ENCODE peak calls at places on chromosomes 11 and 22, in nine cellular contexts. N is AG09309; E is NCI-H460; K is cardiac septum; T is right lobe of liver; W is SK-N-DZ; S is OCI-M1; D is fibroblast of mammary gland; C is stimulated activated naive CD8-positive, alpha-beta T cell treated with anti-CD3 and anti-CD28 coated beads, Interleukin-15, Interleukin-2, amounts not matched to agents 100 U/mL and 50 U/mL, for 24 hours. U is an unnamed sample.

GRCh38 chr11:64266339-64266738 is 15.0 kb downstream of the PLCB3 start:
- DNase-seq in C (no peak), W (no peak), E (no peak), N (no peak), D (peak), T (no peak), K (no peak), S (no peak), U (no peak)

GRCh38 chr11:69471329-69472052 is 10.0 kb upstream of the LINC01488 start:
- DNase-seq in K (no peak), C (no peak), W (no peak), S (no peak), E (no peak), N (no peak), D (peak), T (no peak), U (no peak)

GRCh38 chr11:131811380-131811779 is 441.0 kb downstream of the NTM start:
- DNase-seq in T (no peak), D (no peak), C (no peak), K (no peak), E (no peak), S (no peak), W (no peak), N (no peak), U (no peak)

GRCh38 chr22:26585104-26585790 is 4.7 kb downstream of the TPST2 start:
- DNase-seq in E (no peak), K (peak), N (peak), D (peak), W (no peak), C (peak), S (peak), T (peak), U (no peak)

GRCh38 chr11:44326615-44327475 is 16.9 kb upstream of the ALX4 start:
- DNase-seq in E (no peak), T (no peak), S (peak), W (no peak), D (peak), N (no peak), K (peak), C (no peak), U (no peak)

GRCh38 chr11:107731911-107732310 is 20.1 kb upstream of the SLN start:
- DNase-seq in W (peak), T (no peak), E (no peak), K (no peak), C (no peak), S (no peak), N (no peak), D (peak), U (no peak)

GRCh38 chr11:59556883-59557205 is 45.5 kb downstream of the OR4D9 start:
- DNase-seq in W (peak), K (no peak), D (peak), C (no peak), E (no peak), N (no peak), S (peak), T (no peak), U (no peak)

GRCh38 chr11:91972665-91973266 is 251.9 kb upstream of the FAT3 start:
- DNase-seq in E (no peak), K (no peak), S (no peak), W (no peak), C (no peak), T (peak), D (no peak), N (no peak), U (no peak)

GRCh38 chr11:35039076-35039475 is 99.9 kb upstream of the CD44 start:
- DNase-seq in K (no peak), S (no peak), D (peak), W (no peak), C (no peak), N (no peak), E (no peak), T (no peak), U (no peak)

GRCh38 chr11:76147106-76147735 is 59.1 kb downstream of the WNT11 start:
- DNase-seq in D (no peak), S (no peak), N (no peak), K (no peak), T (no peak), C (no peak), W (no peak), E (no peak), U (no peak)

GRCh38 chr11:94128746-94129504 is at the start of gene PANX1:
- DNase-seq in C (peak), D (peak), E (peak), W (peak), N (no peak), T (peak), S (peak), K (peak), U (peak)

GRCh38 chr22:34972498-34972897 is 93.5 kb upstream of the ISX start:
- DNase-seq in E (no peak), T (no peak), C (no peak), K (no peak), N (no peak), W (no peak), S (no peak), D (no peak), U (no peak)

GRCh38 chr11:60872124-60872951 is 5.0 kb downstream of the ZP1 start:
- DNase-seq in W (no peak), S (peak), D (peak), K (no peak), T (peak), N (no peak), E (no peak), C (no peak), U (no peak)

GRCh38 chr11:103433380-103433779 is 324.2 kb downstream of the DYNC2H1 start:
- DNase-seq in K (no peak), E (peak), N (peak), D (peak), T (no peak), C (no peak), S (peak), W (no peak), U (no peak)

GRCh38 chr11:45737056-45737455 is 67.9 kb upstream of the SLC35C1 start:
- DNase-seq in T (no peak), C (no peak), N (peak), K (no peak), E (no peak), D (peak), S (no peak), W (no peak), U (no peak)

GRCh38 chr22:32144875-32145274 is 14.2 kb downstream of the C22orf42 start:
- DNase-seq in T (no peak), D (no peak), E (no peak), S (peak), W (no peak), N (no peak), K (no peak), C (no peak), U (no peak)

GRCh38 chr11:58928691-58929090 is 10.6 kb upstream of the GLYATL1 start:
- DNase-seq in D (no peak), S (no peak), K (no peak), T (no peak), W (no peak), E (no peak), N (no peak), C (no peak), U (no peak)

GRCh38 chr11:66543263-66544107 is 2.4 kb downstream of the ZDHHC24 start:
- DNase-seq in S (no peak), D (peak), W (peak), E (no peak), K (no peak), T (no peak), C (peak), N (no peak), U (peak)

GRCh38 chr22:30204742-30205111 is 41.8 kb downstream of the LIF start:
- DNase-seq in D (peak), N (peak), T (no peak), C (no peak), S (no peak), W (no peak), K (no peak), E (no peak), U (no peak)

GRCh38 chr11:74347381-74347780 is 35.9 kb upstream of the P4HA3 start:
- DNase-seq in D (peak), C (no peak), N (no peak), E (no peak), T (no peak), S (no peak), K (no peak), W (no peak), U (no peak)

GRCh38 chr11:131839326-131839725 is 468.9 kb downstream of the NTM start:
- DNase-seq in C (no peak), D (no peak), T (no peak), W (no peak), N (no peak), K (no peak), E (no peak), S (no peak), U (no peak)

GRCh38 chr11:123217897-123218296 is 22.8 kb upstream of the CLMP start:
- DNase-seq in W (no peak), D (no peak), N (no peak), C (no peak), T (no peak), S (no peak), E (peak), K (no peak), U (no peak)

GRCh38 chr22:46854125-46854870 is 91.8 kb downstream of the TBC1D22A start:
- DNase-seq in T (no peak), D (no peak), S (peak), K (no peak), C (no peak), E (no peak), N (no peak), W (no peak), U (no peak)

GRCh38 chr11:135015966-135016365 is 603.9 kb upstream of the B3GAT1 start:
- DNase-seq in W (no peak), E (no peak), D (no peak), N (no peak), K (no peak), S (no peak), T (no peak), C (no peak), U (no peak)

GRCh38 chr11:31804439-31805036 is 6.6 kb downstream of the PAX6 start:
- DNase-seq in T (no peak), D (no peak), E (no peak), W (no peak), K (no peak), S (no peak), N (no peak), C (no peak), U (no peak)

GRCh38 chr11:12888525-12889158 is 120.5 kb upstream of the RASSF10 start:
- DNase-seq in N (peak), C (peak), E (peak), T (peak), S (peak), D (peak), W (peak), K (peak), U (peak)

GRCh38 chr22:44658371-44658953 is 43.5 kb upstream of the PRR5 start:
- DNase-seq in D (peak), E (no peak), T (no peak), K (no peak), S (no peak), N (peak), W (no peak), C (no peak), U (no peak)

GRCh38 chr22:30718491-30718890 is 23.8 kb downstream of the OSBP2 start:
- DNase-seq in S (no peak), W (no peak), D (no peak), N (no peak), K (no peak), C (no peak), E (no peak), T (no peak), U (no peak)

U was measured in CD8-positive, alpha-beta memory T cell.